ENCODE peak calls at places on chromosomes 12 and 14, in seven cellular contexts. One of them, this sample, is unnamed.
A peak's percentile ranks its signal among the peaks of the same experiment; 100 is the strongest.

GRCh38 chr12:124240493-124240892 is 54.4 kb upstream of the RFLNA start:
- DNase-seq in sigmoid colon: no peak
- DNase-seq in astrocyte of the spinal cord: no peak
- DNase-seq in AG09309: no peak
- DNase-seq in omental fat pad: no peak
- DNase-seq in foreskin fibroblast: no peak
- DNase-seq in cardiac fibroblast: no peak
- DNase-seq in this sample: no peak

GRCh38 chr14:77409131-77409533 is 14.2 kb downstream of the NOXRED1 start:
- DNase-seq in astrocyte of the spinal cord: no peak
- DNase-seq in AG09309: no peak
- DNase-seq in foreskin fibroblast: peak; percentile 2
- DNase-seq in sigmoid colon: no peak
- DNase-seq in omental fat pad: no peak
- DNase-seq in cardiac fibroblast: peak; percentile 43
- DNase-seq in this sample: no peak

GRCh38 chr12:100970894-100971293 is 176.3 kb downstream of the ANO4 start:
- DNase-seq in omental fat pad: no peak
- DNase-seq in cardiac fibroblast: no peak
- DNase-seq in sigmoid colon: no peak
- DNase-seq in astrocyte of the spinal cord: no peak
- DNase-seq in AG09309: no peak
- DNase-seq in foreskin fibroblast: no peak
- DNase-seq in this sample: no peak

GRCh38 chr12:106918746-106919145 is 37.0 kb upstream of the TMEM263 start:
- DNase-seq in foreskin fibroblast: no peak
- DNase-seq in astrocyte of the spinal cord: peak; percentile 21
- DNase-seq in omental fat pad: no peak
- DNase-seq in cardiac fibroblast: peak; percentile 29
- DNase-seq in sigmoid colon: no peak
- DNase-seq in AG09309: no peak
- DNase-seq in this sample: no peak

GRCh38 chr12:77124767-77125166 is 59.4 kb upstream of the E2F7 start:
- DNase-seq in AG09309: no peak
- DNase-seq in foreskin fibroblast: peak; percentile 69
- DNase-seq in sigmoid colon: no peak
- DNase-seq in omental fat pad: no peak
- DNase-seq in cardiac fibroblast: no peak
- DNase-seq in astrocyte of the spinal cord: peak; percentile 76
- DNase-seq in this sample: no peak

GRCh38 chr12:9727813-9728212 is 5.1 kb downstream of the CLECL1 start:
- DNase-seq in AG09309: no peak
- DNase-seq in omental fat pad: no peak
- DNase-seq in foreskin fibroblast: no peak
- DNase-seq in sigmoid colon: no peak
- DNase-seq in cardiac fibroblast: no peak
- DNase-seq in astrocyte of the spinal cord: no peak
- DNase-seq in this sample: no peak

GRCh38 chr14:92680781-92681650 is 67.4 kb downstream of the LGMN start:
- DNase-seq in foreskin fibroblast: peak; percentile 67
- DNase-seq in omental fat pad: no peak
- DNase-seq in cardiac fibroblast: peak; percentile 83
- DNase-seq in AG09309: peak; percentile 25
- DNase-seq in astrocyte of the spinal cord: peak; percentile 77
- DNase-seq in sigmoid colon: peak; percentile 89
- DNase-seq in this sample: peak; percentile 75

GRCh38 chr14:90545966-90546751 is 149.3 kb downstream of the CALM1 start:
- DNase-seq in omental fat pad: no peak
- DNase-seq in cardiac fibroblast: peak; percentile 24
- DNase-seq in sigmoid colon: peak; percentile 88
- DNase-seq in AG09309: no peak
- DNase-seq in astrocyte of the spinal cord: no peak
- DNase-seq in foreskin fibroblast: no peak
- DNase-seq in this sample: no peak

GRCh38 chr12:41932470-41932991 is 212.1 kb downstream of the GXYLT1 start:
- DNase-seq in foreskin fibroblast: no peak
- DNase-seq in sigmoid colon: peak; percentile 72
- DNase-seq in astrocyte of the spinal cord: peak; percentile 33
- DNase-seq in omental fat pad: no peak
- DNase-seq in AG09309: no peak
- DNase-seq in cardiac fibroblast: peak; percentile 48
- DNase-seq in this sample: peak; percentile 24

GRCh38 chr14:100902295-100902694 is 1.2 kb downstream of the RTL1 start:
- DNase-seq in omental fat pad: no peak
- DNase-seq in sigmoid colon: peak; percentile 19
- DNase-seq in AG09309: no peak
- DNase-seq in cardiac fibroblast: no peak
- DNase-seq in foreskin fibroblast: no peak
- DNase-seq in astrocyte of the spinal cord: no peak
- DNase-seq in this sample: no peak

GRCh38 chr14:92637228-92637627 is 111.2 kb downstream of the LGMN start:
- DNase-seq in cardiac fibroblast: peak; percentile 26
- DNase-seq in omental fat pad: no peak
- DNase-seq in sigmoid colon: no peak
- DNase-seq in astrocyte of the spinal cord: peak; percentile 38
- DNase-seq in AG09309: no peak
- DNase-seq in foreskin fibroblast: no peak
- DNase-seq in this sample: no peak

GRCh38 chr14:82488473-82488872 is 954.8 kb upstream of the SEL1L start:
- DNase-seq in cardiac fibroblast: no peak
- DNase-seq in AG09309: no peak
- DNase-seq in omental fat pad: no peak
- DNase-seq in sigmoid colon: no peak
- DNase-seq in astrocyte of the spinal cord: no peak
- DNase-seq in foreskin fibroblast: no peak
- DNase-seq in this sample: no peak

GRCh38 chr12:97982684-97983083 is 520.1 kb downstream of the RMST start:
- DNase-seq in AG09309: no peak
- DNase-seq in cardiac fibroblast: no peak
- DNase-seq in astrocyte of the spinal cord: no peak
- DNase-seq in omental fat pad: no peak
- DNase-seq in sigmoid colon: no peak
- DNase-seq in foreskin fibroblast: no peak
- DNase-seq in this sample: no peak

GRCh38 chr12:121144416-121144914 is 11.8 kb downstream of the P2RX7 start:
- DNase-seq in foreskin fibroblast: peak; percentile 38
- DNase-seq in omental fat pad: no peak
- DNase-seq in sigmoid colon: no peak
- DNase-seq in cardiac fibroblast: peak; percentile 22
- DNase-seq in AG09309: no peak
- DNase-seq in astrocyte of the spinal cord: peak; percentile 18
- DNase-seq in this sample: no peak

GRCh38 chr12:128111951-128112350 is 155.0 kb upstream of the TMEM132C start:
- DNase-seq in cardiac fibroblast: no peak
- DNase-seq in foreskin fibroblast: no peak
- DNase-seq in astrocyte of the spinal cord: no peak
- DNase-seq in omental fat pad: no peak
- DNase-seq in AG09309: no peak
- DNase-seq in sigmoid colon: no peak
- DNase-seq in this sample: no peak

GRCh38 chr12:112347521-112347920 is 34.7 kb downstream of the HECTD4 start:
- DNase-seq in omental fat pad: no peak
- DNase-seq in foreskin fibroblast: peak; percentile 52
- DNase-seq in sigmoid colon: no peak
- DNase-seq in AG09309: peak; percentile 33
- DNase-seq in astrocyte of the spinal cord: peak; percentile 96
- DNase-seq in cardiac fibroblast: peak; percentile 42
- DNase-seq in this sample: no peak

GRCh38 chr12:121223283-121223946 is 13.5 kb downstream of the P2RX4 start:
- DNase-seq in AG09309: no peak
- DNase-seq in cardiac fibroblast: no peak
- DNase-seq in sigmoid colon: no peak
- DNase-seq in omental fat pad: no peak
- DNase-seq in astrocyte of the spinal cord: no peak
- DNase-seq in foreskin fibroblast: no peak
- DNase-seq in this sample: no peak

GRCh38 chr12:130157998-130158774 is 4.1 kb upstream of the FZD10 start:
- DNase-seq in cardiac fibroblast: no peak
- DNase-seq in foreskin fibroblast: no peak
- DNase-seq in omental fat pad: no peak
- DNase-seq in AG09309: no peak
- DNase-seq in astrocyte of the spinal cord: no peak
- DNase-seq in sigmoid colon: no peak
- DNase-seq in this sample: no peak

GRCh38 chr12:101859664-101860607 is 17.4 kb upstream of the DRAM1 start:
- DNase-seq in sigmoid colon: no peak
- DNase-seq in omental fat pad: no peak
- DNase-seq in AG09309: no peak
- DNase-seq in astrocyte of the spinal cord: no peak
- DNase-seq in cardiac fibroblast: peak; percentile 16
- DNase-seq in foreskin fibroblast: no peak
- DNase-seq in this sample: no peak

GRCh38 chr12:57896437-57897201 is 44.7 kb upstream of the ATP23 start:
- DNase-seq in foreskin fibroblast: peak; percentile 48
- DNase-seq in cardiac fibroblast: peak; percentile 89
- DNase-seq in AG09309: no peak
- DNase-seq in sigmoid colon: peak; percentile 92
- DNase-seq in astrocyte of the spinal cord: peak; percentile 75
- DNase-seq in omental fat pad: no peak
- DNase-seq in this sample: peak; percentile 27

GRCh38 chr12:331287-331686 is 57.8 kb downstream of the KDM5A start:
- DNase-seq in cardiac fibroblast: no peak
- DNase-seq in sigmoid colon: no peak
- DNase-seq in astrocyte of the spinal cord: no peak
- DNase-seq in foreskin fibroblast: no peak
- DNase-seq in omental fat pad: no peak
- DNase-seq in AG09309: no peak
- DNase-seq in this sample: no peak

GRCh38 chr14:57085801-57086200 is 182.9 kb downstream of the EXOC5 start:
- DNase-seq in sigmoid colon: no peak
- DNase-seq in omental fat pad: no peak
- DNase-seq in AG09309: no peak
- DNase-seq in foreskin fibroblast: no peak
- DNase-seq in astrocyte of the spinal cord: no peak
- DNase-seq in cardiac fibroblast: no peak
- DNase-seq in this sample: no peak

GRCh38 chr14:65961004-65961403 is 525.2 kb upstream of the CCDC196 start:
- DNase-seq in astrocyte of the spinal cord: peak; percentile 1
- DNase-seq in sigmoid colon: no peak
- DNase-seq in AG09309: no peak
- DNase-seq in cardiac fibroblast: peak; percentile 70
- DNase-seq in foreskin fibroblast: peak; percentile 1
- DNase-seq in omental fat pad: no peak
- DNase-seq in this sample: peak; percentile 27

DNA sequence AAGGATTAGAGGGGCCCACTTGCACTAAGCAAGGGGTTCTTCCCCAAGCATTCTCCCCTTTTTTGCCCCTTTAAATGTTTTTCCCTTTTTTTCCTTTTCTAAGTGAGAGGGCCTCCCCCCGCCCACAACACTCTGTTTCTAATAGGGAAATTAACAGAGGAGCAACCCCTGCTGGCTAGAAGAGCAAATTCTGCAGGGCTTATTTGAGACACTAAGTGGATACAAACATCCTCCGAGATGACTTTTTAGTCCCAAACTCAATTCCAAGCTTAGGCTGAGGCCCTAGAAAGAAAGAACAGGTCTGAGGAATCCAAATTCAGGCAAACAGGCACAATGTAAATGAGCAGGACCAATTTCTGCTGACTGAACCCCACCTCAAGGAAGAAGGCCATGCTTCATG is 138.9 kb downstream of the GPR65 start:
- DNase-seq in astrocyte of the spinal cord: no peak
- DNase-seq in cardiac fibroblast: no peak
- DNase-seq in foreskin fibroblast: no peak
- DNase-seq in sigmoid colon: no peak
- DNase-seq in AG09309: no peak
- DNase-seq in omental fat pad: no peak
- DNase-seq in this sample: no peak
- TF ChIP-seq CTCF in astrocyte of the spinal cord: no peak
- TF ChIP-seq CTCF in cardiac fibroblast: no peak
- TF ChIP-seq CTCF in foreskin fibroblast: no peak
- TF ChIP-seq CTCF in sigmoid colon: no peak
- TF ChIP-seq CTCF in AG09309: no peak
- TF ChIP-seq CTCF in omental fat pad: no peak
- TF ChIP-seq CTCF in this sample: no peak

DNA sequence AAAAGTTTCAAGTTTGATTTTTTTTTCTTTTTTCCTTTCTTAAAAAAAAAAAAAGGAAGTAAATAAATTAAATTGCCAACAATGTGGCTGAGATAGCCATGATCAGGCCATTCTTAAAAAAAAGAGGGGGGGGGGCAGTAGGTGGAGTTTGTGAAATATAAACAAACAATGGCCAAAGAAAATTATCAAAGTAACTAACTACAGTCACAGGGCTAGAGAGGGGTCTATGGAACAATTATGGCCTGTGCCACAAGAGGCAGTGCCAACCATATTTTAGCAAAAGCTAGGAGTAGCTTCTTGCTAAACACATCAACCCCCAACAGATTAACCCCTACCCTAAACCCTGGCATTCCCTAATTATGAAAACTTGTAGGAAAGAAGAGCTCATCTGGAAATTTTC is 16.2 kb upstream of the SMARCC2 start:
- DNase-seq in foreskin fibroblast: no peak
- DNase-seq in omental fat pad: no peak
- DNase-seq in cardiac fibroblast: no peak
- DNase-seq in AG09309: no peak
- DNase-seq in astrocyte of the spinal cord: no peak
- DNase-seq in sigmoid colon: no peak
- DNase-seq in this sample: no peak
- TF ChIP-seq CTCF in foreskin fibroblast: no peak
- TF ChIP-seq CTCF in omental fat pad: no peak
- TF ChIP-seq CTCF in cardiac fibroblast: no peak
- TF ChIP-seq CTCF in AG09309: no peak
- TF ChIP-seq CTCF in astrocyte of the spinal cord: no peak
- TF ChIP-seq CTCF in sigmoid colon: no peak
- TF ChIP-seq CTCF in this sample: no peak

GRCh38 chr12:93537769-93538168 is 34.7 kb upstream of the SOCS2 start:
- DNase-seq in AG09309: no peak
- DNase-seq in foreskin fibroblast: no peak
- DNase-seq in sigmoid colon: no peak
- DNase-seq in omental fat pad: no peak
- DNase-seq in cardiac fibroblast: no peak
- DNase-seq in astrocyte of the spinal cord: no peak
- DNase-seq in this sample: no peak
- TF ChIP-seq CTCF in AG09309: no peak
- TF ChIP-seq CTCF in foreskin fibroblast: no peak
- TF ChIP-seq CTCF in sigmoid colon: no peak
- TF ChIP-seq CTCF in omental fat pad: no peak
- TF ChIP-seq CTCF in cardiac fibroblast: no peak
- TF ChIP-seq CTCF in astrocyte of the spinal cord: no peak
- TF ChIP-seq CTCF in this sample: no peak

DNA sequence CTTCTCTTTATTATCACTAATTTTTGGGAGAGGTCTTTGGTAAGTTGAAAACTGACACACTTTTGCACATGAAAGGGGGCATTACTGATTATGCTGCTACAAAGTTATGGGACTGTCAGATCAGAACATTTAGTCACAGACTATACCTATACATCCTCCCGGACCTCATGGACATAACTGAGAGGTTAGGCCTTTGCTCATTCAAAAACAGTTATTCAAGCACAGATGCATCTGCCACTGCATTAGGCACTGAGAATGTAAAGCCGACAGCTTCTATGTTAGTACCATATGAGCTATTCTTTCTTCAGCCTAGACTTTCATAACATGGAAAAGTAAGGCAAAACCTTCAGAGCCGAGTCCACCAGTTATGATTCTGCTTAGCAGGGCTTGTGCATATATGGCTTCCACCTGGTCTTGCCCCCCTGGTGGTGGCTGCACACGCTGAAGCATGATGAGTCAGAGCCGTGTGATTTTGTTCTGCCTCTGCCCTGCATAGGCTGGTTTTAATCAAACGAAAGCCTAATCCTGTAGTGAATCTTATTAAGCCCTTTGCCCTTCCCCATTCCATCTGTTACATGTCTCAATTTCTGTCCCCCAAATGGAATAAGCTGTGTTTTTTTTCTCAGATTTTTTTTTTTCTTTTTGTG is 21.8 kb upstream of the RNU6-8 start:
- DNase-seq in omental fat pad: no peak
- DNase-seq in foreskin fibroblast: peak; percentile 57
- DNase-seq in astrocyte of the spinal cord: peak; percentile 77
- DNase-seq in sigmoid colon: peak; percentile 71
- DNase-seq in AG09309: no peak
- DNase-seq in cardiac fibroblast: peak; percentile 33
- DNase-seq in this sample: no peak
- TF ChIP-seq CTCF in omental fat pad: no peak
- TF ChIP-seq CTCF in foreskin fibroblast: peak; percentile 52
- TF ChIP-seq CTCF in astrocyte of the spinal cord: peak; percentile 60
- TF ChIP-seq CTCF in sigmoid colon: peak; percentile 64
- TF ChIP-seq CTCF in AG09309: peak; percentile 59
- TF ChIP-seq CTCF in cardiac fibroblast: peak; percentile 69
- TF ChIP-seq CTCF in this sample: no peak

This sample was measured in activated B cell treated with CpG ODN at 0.5 μM for 24 hours.